ENCODE peak calls at places on chromosomes 7 and 10, in ten cellular contexts. O, L, W, K, Z, X, R, S, D and E are unnamed samples.

GRCh38 chr10:43816351-43817321 is 168.0 kb upstream of the ZNF32 start:
- DNase-seq in O (no peak), L (peak), W (peak), K (no peak), Z (no peak), X (peak), R (no peak), S (no peak), D (peak), E (no peak)

GRCh38 chr10:24465124-24465874 is 256.4 kb downstream of the KIAA1217 start:
- DNase-seq in O (no peak), L (peak), W (no peak), K (no peak), Z (no peak), X (no peak), R (no peak), S (no peak), D (peak), E (no peak)

GRCh38 chr7:38300175-38300574 is 26.7 kb upstream of the TARP start:
- DNase-seq in O (no peak), L (no peak), W (no peak), K (no peak), Z (no peak), X (no peak), R (no peak), S (no peak), D (no peak), E (no peak)

GRCh38 chr7:29377718-29378117 is 183.1 kb downstream of the CHN2 start:
- DNase-seq in O (no peak), L (no peak), W (no peak), K (no peak), Z (no peak), X (no peak), R (no peak), S (no peak), D (no peak), E (no peak)

GRCh38 chr10:31645786-31646185 is 282.8 kb downstream of the ARHGAP12 start:
- DNase-seq in O (no peak), L (no peak), W (no peak), K (no peak), Z (no peak), X (no peak), R (no peak), S (no peak), D (no peak), E (no peak)

GRCh38 chr10:117324367-117324766 is 50.9 kb downstream of the PDZD8 start:
- DNase-seq in O (no peak), L (no peak), W (no peak), K (no peak), Z (no peak), X (no peak), R (no peak), S (no peak), D (no peak), E (no peak)

GRCh38 chr10:132866601-132867381 is 75.6 kb downstream of the CFAP46 start:
- DNase-seq in O (no peak), L (no peak), W (no peak), K (peak), Z (peak), X (no peak), R (no peak), S (no peak), D (no peak), E (no peak)

GRCh38 chr7:93910076-93910994 is 4.0 kb downstream of the GNGT1 start:
- DNase-seq in O (no peak), L (peak), W (no peak), K (no peak), Z (peak), X (peak), R (no peak), S (no peak), D (no peak), E (no peak)

GRCh38 chr10:95547197-95547596 is 14.0 kb downstream of the SORBS1 start:
- DNase-seq in O (no peak), L (no peak), W (no peak), K (no peak), Z (no peak), X (no peak), R (no peak), S (no peak), D (no peak), E (no peak)

GRCh38 chr7:137081694-137082093 is 213.2 kb downstream of the CHRM2 start:
- DNase-seq in O (no peak), L (peak), W (peak), K (peak), Z (peak), X (peak), R (no peak), S (no peak), D (peak), E (no peak)

GRCh38 chr10:26593896-26594295 is 103.6 kb upstream of the PDSS1 start:
- DNase-seq in O (no peak), L (no peak), W (no peak), K (no peak), Z (no peak), X (no peak), R (no peak), S (no peak), D (no peak), E (no peak)

GRCh38 chr7:7789551-7789988 is 71.2 kb upstream of the RPA3 start:
- DNase-seq in O (no peak), L (no peak), W (no peak), K (no peak), Z (no peak), X (no peak), R (no peak), S (no peak), D (no peak), E (no peak)

GRCh38 chr10:6195891-6196290 is 6.8 kb upstream of the PFKFB3 start:
- DNase-seq in O (no peak), L (peak), W (no peak), K (no peak), Z (no peak), X (no peak), R (no peak), S (no peak), D (no peak), E (no peak)

GRCh38 chr7:95205821-95206220 is 118.5 kb downstream of the PON1 start:
- DNase-seq in O (no peak), L (peak), W (no peak), K (no peak), Z (no peak), X (peak), R (no peak), S (no peak), D (no peak), E (no peak)

GRCh38 chr7:26950854-26951253 is 86.5 kb upstream of the SKAP2 start:
- DNase-seq in O (no peak), L (no peak), W (no peak), K (no peak), Z (no peak), X (no peak), R (no peak), S (no peak), D (no peak), E (no peak)

GRCh38 chr10:47023237-47024045 is 112.2 kb downstream of the PTPN20 start:
- DNase-seq in O (no peak), L (no peak), W (no peak), K (no peak), Z (peak), X (no peak), R (peak), S (no peak), D (no peak), E (no peak)

GRCh38 chr7:963236-964078 is 9.0 kb upstream of the ADAP1 start:
- DNase-seq in O (no peak), L (no peak), W (no peak), K (peak), Z (no peak), X (no peak), R (no peak), S (no peak), D (no peak), E (no peak)

GRCh38 chr7:123871998-123872867 is 27.3 kb downstream of the HYAL4 start:
- DNase-seq in O (peak), L (peak), W (peak), K (no peak), Z (peak), X (peak), R (no peak), S (peak), D (peak), E (no peak)

GRCh38 chr7:28726563-28726962 is 231.6 kb downstream of the TRIL start:
- DNase-seq in O (no peak), L (no peak), W (no peak), K (no peak), Z (no peak), X (no peak), R (no peak), S (no peak), D (no peak), E (no peak)

GRCh38 chr10:124319926-124320391 is 98.8 kb downstream of the OAT start:
- DNase-seq in O (no peak), L (peak), W (no peak), K (no peak), Z (no peak), X (no peak), R (peak), S (no peak), D (no peak), E (peak)

GRCh38 chr7:149719912-149720335 is 53.5 kb downstream of the ZNF467 start:
- DNase-seq in O (no peak), L (no peak), W (no peak), K (no peak), Z (no peak), X (no peak), R (no peak), S (no peak), D (no peak), E (no peak)

GRCh38 chr7:45709168-45710034 is 135.2 kb downstream of the ADCY1 start:
- DNase-seq in O (no peak), L (peak), W (peak), K (peak), Z (peak), X (no peak), R (peak), S (no peak), D (no peak), E (peak)

GRCh38 chr10:51092402-51092801 is 18.1 kb downstream of the PRKG1 start:
- DNase-seq in O (no peak), L (peak), W (peak), K (peak), Z (peak), X (no peak), R (peak), S (peak), D (peak), E (peak)

GRCh38 chr7:85030893-85031292 is 156.0 kb downstream of the SEMA3D start:
- DNase-seq in O (peak), L (peak), W (no peak), K (no peak), Z (no peak), X (peak), R (no peak), S (no peak), D (peak), E (no peak)

GRCh38 chr10:124708246-124708779 is 35.9 kb downstream of the FAM53B start:
- DNase-seq in O (no peak), L (peak), W (no peak), K (no peak), Z (no peak), X (no peak), R (no peak), S (no peak), D (no peak), E (no peak)

GRCh38 chr10:69800109-69800508 is 1.6 kb upstream of the COL13A1 start:
- DNase-seq in O (peak), L (peak), W (peak), K (no peak), Z (no peak), X (peak), R (no peak), S (no peak), D (peak), E (peak)

GRCh38 chr7:74203157-74203556 is 6.6 kb upstream of the LAT2 start:
- DNase-seq in O (peak), L (peak), W (no peak), K (no peak), Z (no peak), X (no peak), R (no peak), S (no peak), D (peak), E (no peak)

GRCh38 chr10:47160967-47161366 is 139.0 kb upstream of the GDF10 start:
- DNase-seq in O (no peak), L (no peak), W (no peak), K (no peak), Z (no peak), X (no peak), R (no peak), S (no peak), D (no peak), E (no peak)

GRCh38 chr10:83995932-83996331 is 143.4 kb upstream of the GHITM start:
- DNase-seq in O (no peak), L (no peak), W (no peak), K (no peak), Z (no peak), X (no peak), R (no peak), S (no peak), D (no peak), E (no peak)

GRCh38 chr10:103803941-103804340 is 51.4 kb downstream of the SH3PXD2A start:
- DNase-seq in O (no peak), L (no peak), W (no peak), K (no peak), Z (no peak), X (no peak), R (no peak), S (no peak), D (no peak), E (no peak)

DNA sequence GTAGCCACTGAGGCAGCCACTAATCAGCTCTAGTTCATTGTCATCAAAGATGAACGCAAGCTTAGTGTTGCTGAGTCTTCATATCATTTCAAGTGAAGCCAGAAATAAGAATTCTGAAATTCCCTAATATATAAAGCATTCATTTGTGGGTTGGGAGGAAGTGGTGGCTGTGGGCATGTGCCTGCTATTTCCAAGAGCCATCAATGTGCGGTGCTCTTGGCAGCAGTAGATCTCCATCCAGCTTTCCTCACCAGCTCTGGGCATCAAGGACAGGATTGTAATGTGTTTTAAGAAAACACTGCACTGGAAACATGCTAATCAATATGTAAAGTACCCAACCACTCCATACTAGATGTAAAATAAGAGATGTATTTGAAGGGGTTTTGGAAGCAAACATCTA is 202.5 kb upstream of the AHR start:
- DNase-seq in O (no peak), L (no peak), W (no peak), K (no peak), Z (no peak), X (no peak), R (no peak), S (no peak), D (no peak), E (no peak)
- H3K27ac ChIP-seq in O (peak), L (no peak), W (no peak), K (no peak), Z (no peak), X (no peak), R (no peak), S (no peak), D (no peak), E (no peak)

GRCh38 chr7:115124409-115124939 is 202.6 kb downstream of the MDFIC start:
- DNase-seq in O (no peak), L (peak), W (peak), K (no peak), Z (no peak), X (no peak), R (no peak), S (no peak), D (no peak), E (no peak)

GRCh38 chr7:115125312-115125711 is 203.4 kb downstream of the MDFIC start:
- DNase-seq in O (no peak), L (no peak), W (no peak), K (no peak), Z (no peak), X (no peak), R (no peak), S (no peak), D (no peak), E (no peak)

GRCh38 chr7:115117748-115118147 is 195.9 kb downstream of the MDFIC start:
- DNase-seq in O (no peak), L (no peak), W (no peak), K (no peak), Z (no peak), X (no peak), R (no peak), S (no peak), D (no peak), E (no peak)

GRCh38 chr7:115125750-115126149 is 203.9 kb downstream of the MDFIC start:
- DNase-seq in O (no peak), L (no peak), W (no peak), K (no peak), Z (no peak), X (no peak), R (no peak), S (no peak), D (no peak), E (no peak)

GRCh38 chr7:115122388-115122787 is 200.5 kb downstream of the MDFIC start:
- DNase-seq in O (no peak), L (no peak), W (no peak), K (no peak), Z (no peak), X (no peak), R (no peak), S (no peak), D (no peak), E (no peak)
- H3K27ac ChIP-seq in O (no peak), L (no peak), W (no peak), K (no peak), Z (no peak), X (no peak), R (no peak), S (no peak), D (no peak), E (no peak)

GRCh38 chr10:127928021-127928806 is 21.3 kb downstream of the PTPRE start:
- DNase-seq in O (no peak), L (peak), W (no peak), K (no peak), Z (no peak), X (no peak), R (no peak), S (no peak), D (peak), E (no peak)
- H3K27ac ChIP-seq in O (peak), L (no peak), W (peak), K (no peak), Z (no peak), X (no peak), R (no peak), S (no peak), D (peak), E (no peak)

GRCh38 chr7:2810682-2811471 is 33.2 kb downstream of the GNA12 start:
- DNase-seq in O (no peak), L (no peak), W (no peak), K (no peak), Z (no peak), X (no peak), R (peak), S (no peak), D (no peak), E (no peak)
- H3K27ac ChIP-seq in O (peak), L (no peak), W (peak), K (peak), Z (peak), X (peak), R (peak), S (no peak), D (peak), E (peak)